ENCODE peak calls at places on chromosomes 7 and 10, in six cellular contexts. A is mesenchymal stem cell; O is CD4-positive, CD25-positive, alpha-beta regulatory T cell; X is thoracic aorta; W is RWPE2; Y is transverse colon. U is an unnamed sample. For H3K4me1, the result is how much of the 10 kb centered on the place peaks cover.

GRCh38 chr10:127354992-127355391 is 158.6 kb upstream of the INSYN2A start:
- DNase-seq in Y (no peak), W (no peak), X (no peak), O (no peak), A (no peak), U (no peak)

GRCh38 chr10:74822583-74823089 is 3.8 kb upstream of the KAT6B start:
- DNase-seq in Y (no peak), O (no peak), X (no peak), W (no peak), A (no peak), U (no peak)

GRCh38 chr10:124992462-124993344 is 50.8 kb downstream of the ZRANB1 start:
- DNase-seq in A (peak), W (no peak), X (no peak), O (no peak), Y (peak), U (peak)

GRCh38 chr7:66728571-66728970 is 12.0 kb upstream of the RABGEF1 start:
- DNase-seq in A (no peak), W (no peak), O (no peak), Y (no peak), X (no peak), U (no peak)

GRCh38 chr7:156174428-156174827 is 362.2 kb upstream of the SHH start:
- DNase-seq in X (no peak), Y (no peak), A (no peak), O (no peak), W (no peak), U (peak)

GRCh38 chr7:49433794-49434193 is 339.6 kb upstream of the VWC2 start:
- DNase-seq in A (no peak), O (no peak), W (no peak), X (no peak), Y (no peak), U (no peak)

GRCh38 chr7:157807510-157807909 is 470.7 kb downstream of the DNAJB6 start:
- DNase-seq in A (no peak), Y (no peak), W (no peak), O (no peak), X (no peak), U (peak)

GRCh38 chr7:15972767-15973362 is 286.4 kb upstream of the MEOX2 start:
- DNase-seq in X (no peak), O (no peak), Y (peak), A (peak), W (no peak), U (no peak)

GRCh38 chr10:52004342-52004949 is 305.1 kb upstream of the CSTF2T start:
- DNase-seq in W (no peak), O (no peak), A (peak), Y (no peak), X (no peak), U (no peak)

GRCh38 chr10:6162589-6163356 is 40.0 kb upstream of the PFKFB3 start:
- DNase-seq in X (no peak), A (peak), W (no peak), Y (peak), O (no peak), U (no peak)

GRCh38 chr10:28940158-28940888 is 263.0 kb downstream of the BAMBI start:
- DNase-seq in O (no peak), X (no peak), A (no peak), Y (no peak), W (no peak), U (no peak)

GRCh38 chr10:93039721-93040120 is 20.9 kb upstream of the CYP26C1 start:
- DNase-seq in O (no peak), Y (no peak), X (no peak), W (no peak), A (peak), U (no peak)

GRCh38 chr10:132099701-132100481 is 34.1 kb downstream of the JAKMIP3 start:
- DNase-seq in O (no peak), X (no peak), Y (no peak), A (no peak), W (no peak), U (peak)

GRCh38 chr10:111871458-111871857 is 312.1 kb downstream of the GPAM start:
- DNase-seq in W (no peak), O (no peak), A (no peak), X (no peak), Y (no peak), U (no peak)

GRCh38 chr10:79065853-79066252 is 2.9 kb upstream of the ZMIZ1 start:
- DNase-seq in W (no peak), O (no peak), X (no peak), A (no peak), Y (no peak), U (peak)

GRCh38 chr7:36639826-36640225 is 84.5 kb downstream of the AOAH start:
- DNase-seq in W (no peak), X (no peak), A (no peak), Y (peak), O (no peak), U (no peak)

GRCh38 chr10:14698487-14699170 is 76.1 kb downstream of the FAM107B start:
- DNase-seq in A (peak), W (no peak), Y (no peak), O (no peak), X (no peak), U (no peak)

GRCh38 chr10:1251769-1252168 is 195.6 kb downstream of the WDR37 start:
- DNase-seq in Y (no peak), W (no peak), O (no peak), X (no peak), A (no peak), U (no peak)

GRCh38 chr7:157664866-157665633 is 328.2 kb downstream of the DNAJB6 start:
- DNase-seq in W (no peak), O (no peak), X (no peak), A (no peak), Y (no peak), U (peak)

GRCh38 chr7:149633976-149634945 is 136.7 kb upstream of the ZNF746 start:
- DNase-seq in Y (no peak), X (no peak), A (no peak), O (no peak), W (no peak), U (no peak)

GRCh38 chr7:134693256-134693655 is 46.6 kb downstream of the BPGM start:
- DNase-seq in W (no peak), Y (no peak), A (peak), X (peak), O (no peak), U (no peak)

GRCh38 chr7:2100278-2101205 is 132.2 kb downstream of the MAD1L1 start:
- DNase-seq in Y (no peak), O (no peak), W (no peak), X (no peak), A (no peak), U (no peak)

GRCh38 chr7:1045727-1046063 is 1.3 kb downstream of the GPR146 start:
- DNase-seq in Y (no peak), X (no peak), A (no peak), O (no peak), W (no peak), U (peak)

GRCh38 chr7:50353894-50354595 is 49.5 kb downstream of the IKZF1 start:
- DNase-seq in O (no peak), A (no peak), Y (no peak), W (no peak), X (no peak), U (no peak)

GRCh38 chr7:127667751-127668530 is 15.9 kb downstream of the SND1 start:
- DNase-seq in Y (no peak), O (no peak), X (no peak), W (no peak), A (peak), U (no peak)

GRCh38 chr10:16116404-16117304 is 256.3 kb upstream of the MINDY3 start:
- DNase-seq in A (no peak), O (no peak), Y (no peak), W (no peak), X (no peak), U (no peak)

GRCh38 chr7:43764039-43764789 is 5.7 kb downstream of the BLVRA start:
- DNase-seq in W (peak), O (no peak), A (no peak), Y (peak), X (peak), U (no peak)

GRCh38 chr7:130721486-130722277 is 12.3 kb downstream of the KLF14 start:
- DNase-seq in A (peak), W (no peak), Y (peak), X (no peak), O (no peak), U (peak)

GRCh38 chr10:115830260-115830970 is 442.6 kb downstream of the GFRA1 start:
- DNase-seq in A (peak), W (no peak), Y (no peak), X (no peak), O (no peak), U (no peak)

GRCh38 chr7:53768191-53768590 is 732.8 kb downstream of the POM121L12 start:
- DNase-seq in W (no peak), X (no peak), A (no peak), O (no peak), Y (no peak), U (no peak)

GRCh38 chr7:90764848-90765570 is 168.9 kb downstream of the CDK14 start:
- DNase-seq in Y (no peak), X (no peak), O (no peak), W (no peak), A (no peak), U (no peak)

GRCh38 chr10:76082956-76083355 is 651.5 kb downstream of the LRMDA start:
- DNase-seq in A (peak), W (no peak), Y (peak), X (no peak), O (no peak), U (no peak)

DNA sequence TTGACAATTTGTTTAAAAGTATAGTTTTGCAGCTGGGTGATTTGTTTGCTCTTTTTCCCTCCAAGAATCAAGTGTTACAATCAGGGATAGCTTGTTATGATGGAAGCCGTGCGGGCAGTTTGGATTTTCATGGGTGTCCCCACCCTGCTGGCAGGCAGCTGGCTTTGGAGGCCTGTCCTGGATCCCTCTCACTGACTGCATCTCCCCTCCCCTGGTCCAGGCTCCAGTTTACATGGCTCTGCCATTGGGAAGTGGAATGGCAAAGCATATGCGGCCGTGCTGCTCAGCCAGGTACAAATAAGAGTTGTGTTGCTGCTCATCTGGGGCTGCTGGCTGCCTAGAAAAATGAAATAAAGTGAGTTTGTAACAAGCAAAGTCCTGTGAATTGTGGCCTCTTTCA is 76.0 kb downstream of the CXCL12 start:
- DNase-seq in X (no peak), W (no peak), O (no peak), Y (no peak), A (no peak), U (no peak)
- H3K4me1 ChIP-seq in X (under half), W (under half), O (under half), Y (under half), A (under half), U (under half)

DNA sequence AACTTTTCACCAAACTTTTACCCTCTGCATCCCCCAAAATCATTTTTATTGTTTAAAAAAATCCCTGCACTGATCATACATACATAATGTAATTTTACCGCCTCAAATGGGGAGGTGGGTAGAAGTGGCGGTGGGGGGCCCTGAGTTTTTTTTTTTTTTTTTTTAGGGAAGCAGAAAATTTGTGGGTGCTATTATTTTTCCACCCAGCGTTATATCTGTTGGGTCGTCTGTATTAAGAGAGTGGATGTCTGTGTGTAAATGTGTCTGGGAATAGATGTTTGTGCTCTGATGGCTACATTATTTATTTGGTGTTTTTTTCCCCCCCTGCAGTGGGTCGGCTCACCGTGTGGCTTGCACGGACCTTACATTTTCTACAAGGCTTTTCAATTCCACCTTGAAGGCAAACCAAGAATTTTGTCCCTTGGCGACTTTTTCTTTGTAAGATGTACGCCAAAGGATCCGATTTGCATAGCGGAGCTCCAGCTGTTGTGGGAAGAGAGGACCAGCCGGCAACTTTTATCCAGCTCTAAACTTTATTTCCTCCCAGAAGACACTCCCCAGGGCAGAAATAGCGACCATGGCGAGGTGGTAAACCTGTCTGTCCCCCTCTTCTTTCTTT is 439 bp downstream of the ARID5B start:
- DNase-seq in W (no peak), A (peak), O (no peak), Y (peak), X (no peak), U (no peak)
- H3K4me1 ChIP-seq in W (under half), A (under half), O (half or more), Y (half or more), X (under half), U (under half)

DNA sequence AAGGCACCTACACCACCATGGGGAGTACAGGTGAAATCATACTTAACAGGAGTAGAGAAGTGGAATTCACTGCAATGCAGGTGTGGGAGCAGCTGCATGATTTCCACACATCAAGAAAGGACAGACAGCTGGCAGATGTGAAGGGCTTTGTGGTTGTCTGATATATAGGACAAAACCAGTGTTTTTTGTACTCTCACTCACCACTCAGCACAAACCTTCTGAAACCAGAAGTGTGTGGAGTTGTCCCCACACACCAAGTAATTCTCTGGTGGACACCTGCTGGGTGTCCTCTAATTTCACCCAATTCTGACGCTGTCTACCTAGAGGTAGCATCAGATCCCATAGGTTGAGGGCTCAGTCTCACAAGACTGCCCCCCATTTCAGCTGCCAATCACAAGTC is 327.7 kb upstream of the KMT2E start:
- DNase-seq in Y (no peak), X (no peak), W (no peak), O (no peak), A (no peak), U (no peak)
- H3K4me1 ChIP-seq in Y (under half), X (under half), W (under half), O (under half), A (under half), U (under half)

GRCh38 chr10:110847351-110847750 is 24.4 kb upstream of the PDCD4 start:
- DNase-seq in O (no peak), X (no peak), A (no peak), W (no peak), Y (no peak), U (no peak)
- H3K4me1 ChIP-seq in O (under half), X (under half), A (under half), W (under half), Y (half or more), U (under half)

GRCh38 chr10:73407495-73407894 is 6.4 kb downstream of the ANXA7 start:
- DNase-seq in W (no peak), A (no peak), Y (no peak), X (no peak), O (no peak), U (no peak)
- H3K4me1 ChIP-seq in W (under half), A (under half), Y (under half), X (half or more), O (under half), U (under half)

U was measured in kidney.